ENCODE peak calls at places on chromosome 22, in nine cellular contexts. Y is stimulated activated CD4-positive, alpha-beta T cell treated with anti-CD3 and anti-CD28 coated beads, TNF-alpha, amount 100 ng/mL, for 48 hours; J is effector memory CD8-positive, alpha-beta T cell; K is effector memory CD4-positive, alpha-beta T cell; N is lower leg skin; P is AG09319; S is activated T-cell treated with anti-CD3 and anti-CD28 coated beads for 1 hour; Z is GDM1; U is iPS DF 19.7. W is an unnamed sample.

GRCh38 chr22:23060612-23061400 is 9.5 kb upstream of the GNAZ start:
- DNase-seq in J (no peak), N (no peak), Y (no peak), S (no peak), U (no peak), Z (no peak), P (no peak), K (no peak), W (no peak)

GRCh38 chr22:22168190-22168940 is 76.2 kb upstream of the VPREB1 start:
- DNase-seq in P (peak), K (no peak), Z (peak), S (no peak), Y (no peak), U (peak), N (no peak), J (no peak), W (peak)

GRCh38 chr22:35102663-35103062 is 36.7 kb downstream of the ISX start:
- DNase-seq in U (peak), K (no peak), Z (no peak), P (no peak), N (no peak), Y (no peak), S (no peak), J (no peak), W (no peak)

GRCh38 chr22:42933783-42934144 is 76.7 kb upstream of the ARFGAP3 start:
- DNase-seq in Y (no peak), N (no peak), P (peak), S (no peak), K (no peak), Z (no peak), J (no peak), U (no peak), W (peak)

GRCh38 chr22:44000123-44000522 is 24.0 kb upstream of the PARVB start:
- DNase-seq in J (no peak), Z (no peak), N (no peak), Y (no peak), S (no peak), U (no peak), P (no peak), K (no peak), W (no peak)

GRCh38 chr22:50398698-50399648 is 55.8 kb downstream of the PPP6R2 start:
- DNase-seq in Z (no peak), Y (no peak), P (no peak), J (no peak), N (no peak), U (no peak), S (no peak), K (no peak), W (peak)

GRCh38 chr22:43401233-43401632 is 10.6 kb upstream of the MPPED1 start:
- DNase-seq in U (no peak), S (no peak), Y (no peak), P (no peak), N (no peak), K (no peak), J (no peak), Z (no peak), W (no peak)

GRCh38 chr22:35782504-35782903 is 64.8 kb downstream of the APOL5 start:
- DNase-seq in U (no peak), S (no peak), J (no peak), K (no peak), P (no peak), Y (no peak), N (no peak), Z (no peak), W (peak)

GRCh38 chr22:47165998-47166397 is 403.5 kb downstream of the TBC1D22A start:
- DNase-seq in K (no peak), Y (no peak), P (no peak), J (no peak), Z (no peak), N (no peak), S (no peak), U (no peak), W (no peak)

GRCh38 chr22:43777204-43777671 is 34.9 kb downstream of the EFCAB6 start:
- DNase-seq in N (peak), Z (peak), K (no peak), S (no peak), U (no peak), Y (no peak), J (no peak), P (peak), W (peak)

GRCh38 chr22:35971418-35972119 is 57.1 kb downstream of the RBFOX2 start:
- DNase-seq in N (peak), K (no peak), P (peak), S (no peak), U (no peak), Y (no peak), Z (no peak), J (no peak), W (peak)

GRCh38 chr22:32080904-32081303 is 37.8 kb downstream of the SLC5A1 start:
- DNase-seq in U (peak), Y (no peak), S (peak), J (no peak), Z (no peak), P (peak), N (no peak), K (peak), W (peak)

GRCh38 chr22:39466228-39467006 is 9.6 kb downstream of the MGAT3 start:
- DNase-seq in K (no peak), N (no peak), Z (no peak), J (no peak), P (no peak), Y (no peak), S (no peak), U (no peak), W (no peak)

GRCh38 chr22:29517215-29517908 is 36.2 kb downstream of the THOC5 start:
- DNase-seq in P (no peak), U (no peak), S (no peak), Y (no peak), J (no peak), K (no peak), Z (no peak), N (no peak), W (no peak)

GRCh38 chr22:20000246-20001081 is 16.2 kb downstream of the ARVCF start:
- DNase-seq in N (no peak), J (no peak), Y (no peak), Z (no peak), U (no peak), K (no peak), S (no peak), P (no peak), W (no peak)